ENCODE peak calls at places on chromosomes 4 and X, in four cellular contexts. One of them, this sample, is unnamed.

GRCh38 chr4:39062094-39062493 is at the start of gene KLHL5:
- DNase-seq in testis: no peak
- DNase-seq in thyroid gland: no peak
- DNase-seq in mammary epithelial cell: no peak
- DNase-seq in this sample: no peak

GRCh38 chrX:150482537-150483217 is 85.7 kb upstream of the MTM1 start:
- DNase-seq in testis: no peak
- DNase-seq in thyroid gland: no peak
- DNase-seq in mammary epithelial cell: peak; percentile 92
- DNase-seq in this sample: no peak

GRCh38 chr4:121370729-121371325 is 10.0 kb downstream of the QRFPR start:
- DNase-seq in testis: peak; percentile 72
- DNase-seq in thyroid gland: peak; percentile 52
- DNase-seq in mammary epithelial cell: peak; percentile 28
- DNase-seq in this sample: peak; percentile 24

GRCh38 chrX:119008122-119008744 is 33.8 kb downstream of the LONRF3 start:
- DNase-seq in mammary epithelial cell: no peak
- DNase-seq in testis: peak; percentile 25
- DNase-seq in thyroid gland: peak; percentile 33
- DNase-seq in this sample: no peak

GRCh38 chr4:124097447-124097846 is 615.1 kb downstream of the ANKRD50 start:
- DNase-seq in mammary epithelial cell: no peak
- DNase-seq in testis: no peak
- DNase-seq in thyroid gland: no peak
- DNase-seq in this sample: no peak

GRCh38 chrX:103356023-103356798 is at the start of gene TCEAL9:
- DNase-seq in testis: peak; percentile 85
- DNase-seq in thyroid gland: peak; percentile 72
- DNase-seq in mammary epithelial cell: peak; percentile 46
- DNase-seq in this sample: peak; percentile 81

GRCh38 chr4:170805352-170805751 is 715.6 kb upstream of the AADAT start:
- DNase-seq in thyroid gland: no peak
- DNase-seq in mammary epithelial cell: no peak
- DNase-seq in testis: peak; percentile 13
- DNase-seq in this sample: no peak

GRCh38 chrX:13151806-13152510 is 107.5 kb upstream of the FAM9C start:
- DNase-seq in mammary epithelial cell: no peak
- DNase-seq in thyroid gland: no peak
- DNase-seq in testis: no peak
- DNase-seq in this sample: no peak

GRCh38 chrX:109714340-109714958 is 18.6 kb downstream of the ACSL4 start:
- DNase-seq in testis: no peak
- DNase-seq in mammary epithelial cell: peak; percentile 75
- DNase-seq in thyroid gland: no peak
- DNase-seq in this sample: no peak

GRCh38 chrX:17046478-17047097 is 100.1 kb downstream of the REPS2 start:
- DNase-seq in thyroid gland: peak; percentile 54
- DNase-seq in testis: peak; percentile 80
- DNase-seq in mammary epithelial cell: peak; percentile 56
- DNase-seq in this sample: peak; percentile 36

GRCh38 chrX:33171071-33171470 is 40.3 kb downstream of the DMD start:
- DNase-seq in mammary epithelial cell: no peak
- DNase-seq in thyroid gland: no peak
- DNase-seq in testis: no peak
- DNase-seq in this sample: no peak

GRCh38 chr4:37793562-37793961 is 32.9 kb upstream of the PGM2 start:
- DNase-seq in testis: no peak
- DNase-seq in thyroid gland: peak; percentile 6
- DNase-seq in mammary epithelial cell: peak; percentile 3
- DNase-seq in this sample: no peak

GRCh38 chr4:4840351-4840750 is 19.1 kb upstream of the MSX1 start:
- DNase-seq in thyroid gland: no peak
- DNase-seq in testis: no peak
- DNase-seq in mammary epithelial cell: no peak
- DNase-seq in this sample: no peak

GRCh38 chrX:53086464-53086863 is 4.3 kb downstream of the TSPYL2 start:
- DNase-seq in mammary epithelial cell: no peak
- DNase-seq in testis: peak; percentile 91
- DNase-seq in thyroid gland: peak; percentile 93
- DNase-seq in this sample: peak; percentile 78

GRCh38 chrX:20452487-20452886 is 185.8 kb upstream of the RPS6KA3 start:
- DNase-seq in testis: no peak
- DNase-seq in thyroid gland: no peak
- DNase-seq in mammary epithelial cell: no peak
- DNase-seq in this sample: no peak

GRCh38 chr4:127479031-127479622 is 153.6 kb upstream of the INTU start:
- DNase-seq in mammary epithelial cell: peak; percentile 1
- DNase-seq in thyroid gland: no peak
- DNase-seq in testis: no peak
- DNase-seq in this sample: no peak

GRCh38 chrX:110407910-110408545 is 49.4 kb downstream of the RTL9 start:
- DNase-seq in thyroid gland: peak; percentile 9
- DNase-seq in mammary epithelial cell: peak; percentile 63
- DNase-seq in testis: peak; percentile 70
- DNase-seq in this sample: no peak

GRCh38 chr4:155889036-155889793 is 14.3 kb upstream of the TDO2 start:
- DNase-seq in mammary epithelial cell: peak; percentile 36
- DNase-seq in thyroid gland: no peak
- DNase-seq in testis: peak; percentile 15
- DNase-seq in this sample: no peak

GRCh38 chr4:112978691-112979472 is 70.6 kb upstream of the ANK2 start:
- DNase-seq in thyroid gland: no peak
- DNase-seq in mammary epithelial cell: peak; percentile 95
- DNase-seq in testis: no peak
- DNase-seq in this sample: peak; percentile 41

GRCh38 chrX:39000802-39001201 is 199.5 kb downstream of the MID1IP1 start:
- DNase-seq in thyroid gland: no peak
- DNase-seq in mammary epithelial cell: no peak
- DNase-seq in testis: no peak
- DNase-seq in this sample: no peak

GRCh38 chr4:151260526-151260925 is 16.4 kb upstream of the PRSS48 start:
- DNase-seq in testis: no peak
- DNase-seq in mammary epithelial cell: peak; percentile 73
- DNase-seq in thyroid gland: no peak
- DNase-seq in this sample: no peak

GRCh38 chrX:574830-575229 is 55.8 kb upstream of the SHOX start:
- DNase-seq in mammary epithelial cell: no peak
- DNase-seq in thyroid gland: no peak
- DNase-seq in testis: no peak
- DNase-seq in this sample: no peak

GRCh38 chr4:39151120-39151713 is 31.1 kb upstream of the WDR19 start:
- DNase-seq in mammary epithelial cell: no peak
- DNase-seq in testis: no peak
- DNase-seq in thyroid gland: no peak
- DNase-seq in this sample: no peak

GRCh38 chrX:43809463-43809862 is 72.8 kb downstream of the MAOB start:
- DNase-seq in thyroid gland: no peak
- DNase-seq in testis: no peak
- DNase-seq in mammary epithelial cell: no peak
- DNase-seq in this sample: no peak

GRCh38 chr4:55435136-55435535 is 39.4 kb downstream of the TMEM165 start:
- DNase-seq in testis: no peak
- DNase-seq in thyroid gland: no peak
- DNase-seq in mammary epithelial cell: no peak
- DNase-seq in this sample: no peak

GRCh38 chr4:150130953-150131352 is 52.7 kb downstream of the DCLK2 start:
- DNase-seq in thyroid gland: peak; percentile 28
- DNase-seq in mammary epithelial cell: no peak
- DNase-seq in testis: no peak
- DNase-seq in this sample: no peak
- H3K4me1 ChIP-seq in thyroid gland: peaks cover 4% of the 10 kb centered on the region
- H3K4me1 ChIP-seq in mammary epithelial cell: peaks cover 15% of the 10 kb centered on the region
- H3K4me1 ChIP-seq in testis: no peaks in the 10 kb centered on the region
- H3K4me1 ChIP-seq in this sample: peaks cover 2% of the 10 kb centered on the region

GRCh38 chr4:165330666-165331065 is 3.2 kb downstream of the MSMO1 start:
- DNase-seq in testis: no peak
- DNase-seq in thyroid gland: no peak
- DNase-seq in mammary epithelial cell: no peak
- DNase-seq in this sample: no peak
- H3K4me3 ChIP-seq in testis: no peak overlapping the region
- H3K4me3 ChIP-seq in thyroid gland: no peak overlapping the region
- H3K4me3 ChIP-seq in mammary epithelial cell: peak overlapping the region; percentile 84
- H3K4me3 ChIP-seq in this sample: no peak overlapping the region

GRCh38 chr4:1250921-1251772 is 2.2 kb upstream of the CTBP1 start:
- DNase-seq in testis: no peak
- DNase-seq in thyroid gland: no peak
- DNase-seq in mammary epithelial cell: no peak
- DNase-seq in this sample: peak; percentile 66

GRCh38 chr4:1251773-1252066 is 2.8 kb upstream of the CTBP1 start:
- DNase-seq in testis: no peak
- DNase-seq in mammary epithelial cell: no peak
- DNase-seq in thyroid gland: no peak
- DNase-seq in this sample: no peak

GRCh38 chr4:1249148-1249730 is 309 bp upstream of the CTBP1 start:
- DNase-seq in mammary epithelial cell: peak; percentile 81
- DNase-seq in testis: peak; percentile 91
- DNase-seq in thyroid gland: peak; percentile 88
- DNase-seq in this sample: peak; percentile 96

GRCh38 chr4:1249731-1250526 is 999 bp upstream of the CTBP1 start:
- DNase-seq in testis: no peak
- DNase-seq in mammary epithelial cell: peak; percentile 28
- DNase-seq in thyroid gland: peak; percentile 31
- DNase-seq in this sample: peak; percentile 71

GRCh38 chr4:1250527-1250812 is 1.5 kb upstream of the CTBP1 start:
- DNase-seq in thyroid gland: no peak
- DNase-seq in mammary epithelial cell: no peak
- DNase-seq in testis: no peak
- DNase-seq in this sample: peak; percentile 53
- H3K27ac ChIP-seq in thyroid gland: no peak overlapping the region
- H3K27ac ChIP-seq in mammary epithelial cell: no peak overlapping the region
- H3K27ac ChIP-seq in testis: no peak overlapping the region
- H3K27ac ChIP-seq in this sample: no peak overlapping the region

GRCh38 chr4:57081651-57082349 is 28.4 kb downstream of the IGFBP7 start:
- DNase-seq in thyroid gland: no peak
- DNase-seq in mammary epithelial cell: no peak
- DNase-seq in testis: no peak
- DNase-seq in this sample: no peak
- H3K4me1 ChIP-seq in thyroid gland: peaks cover 55% of the 10 kb centered on the region
- H3K4me1 ChIP-seq in mammary epithelial cell: peaks cover 57% of the 10 kb centered on the region
- H3K4me1 ChIP-seq in testis: peaks cover 23% of the 10 kb centered on the region
- H3K4me1 ChIP-seq in this sample: peaks cover 10% of the 10 kb centered on the region

GRCh38 chr4:107854326-107855030 is 29.7 kb downstream of the SGMS2 start:
- DNase-seq in thyroid gland: no peak
- DNase-seq in mammary epithelial cell: no peak
- DNase-seq in testis: no peak
- DNase-seq in this sample: no peak
- H3K4me3 ChIP-seq in thyroid gland: no peak overlapping the region
- H3K4me3 ChIP-seq in mammary epithelial cell: no peak overlapping the region
- H3K4me3 ChIP-seq in testis: no peak overlapping the region
- H3K4me3 ChIP-seq in this sample: peak overlapping the region; percentile 3

GRCh38 chrX:136780241-136780640 is 491 bp downstream of the ARHGEF6 start:
- DNase-seq in thyroid gland: no peak
- DNase-seq in testis: no peak
- DNase-seq in mammary epithelial cell: no peak
- DNase-seq in this sample: no peak

GRCh38 chrX:136779346-136779781 is 1.4 kb downstream of the ARHGEF6 start:
- DNase-seq in mammary epithelial cell: no peak
- DNase-seq in testis: no peak
- DNase-seq in thyroid gland: no peak
- DNase-seq in this sample: no peak

GRCh38 chrX:136781180-136781797 is 557 bp upstream of the ARHGEF6 start:
- DNase-seq in mammary epithelial cell: no peak
- DNase-seq in testis: no peak
- DNase-seq in thyroid gland: no peak
- DNase-seq in this sample: no peak

GRCh38 chrX:136778914-136779313 is 1.8 kb downstream of the ARHGEF6 start:
- DNase-seq in mammary epithelial cell: no peak
- DNase-seq in testis: no peak
- DNase-seq in thyroid gland: no peak
- DNase-seq in this sample: no peak

GRCh38 chrX:136780738-136781137 is at the start of gene ARHGEF6:
- DNase-seq in testis: peak; percentile 15
- DNase-seq in mammary epithelial cell: no peak
- DNase-seq in thyroid gland: no peak
- DNase-seq in this sample: no peak
- H3K27ac ChIP-seq in testis: no peak within 1 kb of the TSS
- H3K27ac ChIP-seq in mammary epithelial cell: no peak within 1 kb of the TSS
- H3K27ac ChIP-seq in thyroid gland: no peak within 1 kb of the TSS
- H3K27ac ChIP-seq in this sample: peak within 1 kb of the TSS; percentile 52

DNA sequence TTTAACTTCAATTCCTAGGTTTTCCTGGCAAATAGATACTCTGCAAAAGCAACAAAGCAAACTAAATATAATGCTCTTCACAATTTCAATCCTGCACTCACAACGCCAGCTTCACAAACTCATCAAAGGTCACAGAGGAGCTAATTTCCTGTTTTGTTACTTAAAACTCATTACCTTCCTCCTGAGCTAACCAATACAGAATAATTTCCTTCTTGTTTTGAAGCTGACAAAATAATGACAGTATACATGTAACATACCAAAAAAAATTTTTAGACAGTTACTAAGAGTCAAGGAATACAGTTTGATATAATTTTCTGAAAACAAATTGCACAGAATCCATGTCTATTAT is 17.9 kb downstream of the CNOT6L start:
- DNase-seq in thyroid gland: no peak
- DNase-seq in testis: no peak
- DNase-seq in mammary epithelial cell: no peak
- DNase-seq in this sample: no peak
- H3K4me1 ChIP-seq in thyroid gland: peaks cover 20% of the 10 kb centered on the region
- H3K4me1 ChIP-seq in testis: no peaks in the 10 kb centered on the region
- H3K4me1 ChIP-seq in mammary epithelial cell: peaks cover 18% of the 10 kb centered on the region
- H3K4me1 ChIP-seq in this sample: peaks cover 11% of the 10 kb centered on the region

This sample was measured in right cardiac atrium.